ENCODE peak calls at places on chromosomes 16 and 17, in six cellular contexts. U is psoas muscle, J is tibial artery, V is GM23248, D is WERI-Rb-1, K is HCT116. N is an unnamed sample.

GRCh38 chr16:63613701-63614100 is 1508.2 kb downstream of the CDH11 start:
- DNase-seq in U (no peak), J (no peak), V (no peak), D (no peak), K (no peak), N (no peak)

GRCh38 chr16:19844945-19845641 is 39.6 kb downstream of the GPRC5B start:
- DNase-seq in U (no peak), J (no peak), V (peak), D (peak), K (no peak), N (no peak)

GRCh38 chr17:15377200-15377599 is 35.8 kb upstream of the TEKT3 start:
- DNase-seq in U (no peak), J (no peak), V (peak), D (no peak), K (no peak), N (no peak)

GRCh38 chr16:62545039-62545438 is 508.8 kb upstream of the CDH8 start:
- DNase-seq in U (no peak), J (no peak), V (no peak), D (no peak), K (no peak), N (no peak)

GRCh38 chr16:49382916-49383315 is 9.3 kb downstream of the C16orf78 start:
- DNase-seq in U (no peak), J (no peak), V (no peak), D (peak), K (peak), N (no peak)

GRCh38 chr16:54936979-54937672 is 6.5 kb downstream of the IRX5 start:
- DNase-seq in U (peak), J (no peak), V (peak), D (peak), K (no peak), N (peak)

GRCh38 chr16:77541131-77541530 is 106.3 kb upstream of the ADAMTS18 start:
- DNase-seq in U (no peak), J (no peak), V (no peak), D (no peak), K (no peak), N (no peak)

GRCh38 chr17:45233423-45233924 is 11.8 kb downstream of the FMNL1 start:
- DNase-seq in U (no peak), J (no peak), V (no peak), D (no peak), K (no peak), N (no peak)

GRCh38 chr17:34788696-34789095 is 172.6 kb downstream of the CCT6B start:
- DNase-seq in U (no peak), J (no peak), V (no peak), D (no peak), K (no peak), N (no peak)

GRCh38 chr17:48587276-48588073 is 2.6 kb downstream of the HOXB3 start:
- DNase-seq in U (no peak), J (no peak), V (no peak), D (peak), K (no peak), N (no peak)

GRCh38 chr17:55814377-55814776 is 63.5 kb downstream of the PCTP start:
- DNase-seq in U (no peak), J (no peak), V (no peak), D (no peak), K (no peak), N (no peak)

GRCh38 chr16:29307598-29308507 is 98.7 kb downstream of the NPIPB11 start:
- DNase-seq in U (no peak), J (peak), V (no peak), D (no peak), K (no peak), N (no peak)

GRCh38 chr17:37737971-37738370 is 6.9 kb downstream of the HNF1B start:
- DNase-seq in U (no peak), J (no peak), V (peak), D (no peak), K (no peak), N (no peak)

GRCh38 chr16:83501481-83501880 is 306.3 kb upstream of the HSBP1 start:
- DNase-seq in U (no peak), J (no peak), V (no peak), D (no peak), K (no peak), N (no peak)

GRCh38 chr17:34361478-34362061 is 1.5 kb downstream of the CCL1 start:
- DNase-seq in U (peak), J (peak), V (peak), D (peak), K (peak), N (peak)

GRCh38 chr17:30809867-30810266 is 14.6 kb downstream of the CRLF3 start:
- DNase-seq in U (no peak), J (no peak), V (no peak), D (no peak), K (no peak), N (no peak)

GRCh38 chr17:73145641-73146040 is 19.2 kb upstream of the SSTR2 start:
- DNase-seq in U (no peak), J (no peak), V (no peak), D (no peak), K (no peak), N (no peak)

GRCh38 chr16:55668337-55669281 is 12.8 kb downstream of the SLC6A2 start:
- DNase-seq in U (peak), J (no peak), V (peak), D (no peak), K (no peak), N (no peak)

GRCh38 chr16:52584921-52585320 is 38.0 kb upstream of the TOX3 start:
- DNase-seq in U (no peak), J (no peak), V (no peak), D (no peak), K (no peak), N (no peak)

GRCh38 chr17:22286337-22287041 is 594.2 kb downstream of the KCNJ18 start:
- DNase-seq in U (no peak), J (no peak), V (no peak), D (no peak), K (no peak), N (no peak)

GRCh38 chr17:40511136-40511535 is 9.7 kb upstream of the TNS4 start:
- DNase-seq in U (no peak), J (no peak), V (no peak), D (no peak), K (no peak), N (no peak)

GRCh38 chr16:82643136-82643535 is 16.4 kb downstream of the CDH13 start:
- DNase-seq in U (no peak), J (no peak), V (no peak), D (no peak), K (no peak), N (no peak)

GRCh38 chr16:86680137-86680536 is 101.8 kb downstream of the FOXL1 start:
- DNase-seq in U (no peak), J (no peak), V (peak), D (no peak), K (no peak), N (no peak)

GRCh38 chr16:79247386-79247785 is 353.2 kb downstream of the MAF start:
- DNase-seq in U (no peak), J (no peak), V (no peak), D (no peak), K (no peak), N (no peak)

DNA sequence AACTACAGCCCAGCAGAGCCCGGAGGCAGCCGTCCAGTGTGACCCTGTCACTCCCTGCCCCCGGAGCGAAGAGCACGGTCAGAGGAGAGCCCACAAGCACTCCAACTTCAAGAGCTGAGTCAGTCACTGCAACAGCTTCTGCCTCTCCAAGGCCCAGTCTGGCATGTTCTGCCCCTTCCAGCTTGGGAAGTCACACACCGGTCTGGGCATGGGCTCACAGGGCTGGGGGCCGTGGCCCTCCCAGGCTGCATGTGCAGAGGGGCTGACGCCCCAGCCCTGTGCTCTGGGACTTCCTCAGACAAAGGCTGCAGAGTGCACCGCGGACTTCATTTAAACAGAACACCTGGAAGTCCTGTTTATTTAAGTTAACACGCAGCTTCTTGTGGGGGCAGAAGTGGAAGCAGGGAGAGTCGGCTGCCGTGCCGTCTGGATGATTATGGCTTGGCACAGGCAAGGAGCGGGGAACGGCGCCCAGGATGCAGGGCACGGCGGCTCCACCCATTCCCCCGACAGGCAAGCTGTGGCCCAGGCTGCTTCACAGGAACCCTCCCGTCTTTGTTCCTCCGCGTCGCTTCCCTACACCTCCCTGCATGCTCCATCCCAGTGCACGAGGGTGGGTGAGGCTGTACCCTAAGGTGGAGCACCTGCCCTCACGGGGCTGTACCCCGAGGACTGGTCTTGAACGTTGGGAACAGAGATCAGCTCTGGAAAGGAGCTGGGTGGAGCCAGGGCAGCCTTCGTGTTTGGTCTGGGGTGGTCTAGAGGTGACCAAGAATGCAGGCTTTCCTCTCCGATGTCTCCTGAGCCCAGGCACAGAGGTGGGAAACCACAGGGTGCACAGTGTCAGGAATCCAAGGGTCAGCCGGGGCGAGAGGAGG is 68.8 kb upstream of the METRNL start:
- DNase-seq in U (no peak), J (no peak), V (peak), D (no peak), K (no peak), N (no peak)
- H3K27ac ChIP-seq in U (no peak), J (no peak), V (peak), D (no peak), K (no peak), N (no peak)

GRCh38 chr16:1152651-1153259 is at the start of gene CACNA1H:
- DNase-seq in U (no peak), J (no peak), V (peak), D (peak), K (no peak), N (no peak)
- H3K27ac ChIP-seq in U (no peak), J (peak), V (no peak), D (peak), K (peak), N (no peak)

GRCh38 chr17:50877838-50878237 is 11.7 kb upstream of the TOB1 start:
- DNase-seq in U (no peak), J (no peak), V (no peak), D (no peak), K (no peak), N (no peak)
- H3K27ac ChIP-seq in U (no peak), J (no peak), V (no peak), D (no peak), K (no peak), N (no peak)

GRCh38 chr16:74625500-74626350 is 18.8 kb upstream of the GLG1 start:
- DNase-seq in U (no peak), J (peak), V (no peak), D (no peak), K (no peak), N (no peak)
- H3K27ac ChIP-seq in U (no peak), J (no peak), V (no peak), D (no peak), K (no peak), N (no peak)

GRCh38 chr17:77745702-77746101 is 212.8 kb upstream of the TNRC6C start:
- DNase-seq in U (no peak), J (no peak), V (no peak), D (peak), K (no peak), N (no peak)

GRCh38 chr17:77746391-77746790 is 212.1 kb upstream of the TNRC6C start:
- DNase-seq in U (no peak), J (peak), V (no peak), D (peak), K (no peak), N (no peak)

GRCh38 chr17:77749316-77749715 is 209.2 kb upstream of the TNRC6C start:
- DNase-seq in U (no peak), J (peak), V (no peak), D (peak), K (no peak), N (no peak)

GRCh38 chr17:77748436-77748835 is 210.1 kb upstream of the TNRC6C start:
- DNase-seq in U (no peak), J (peak), V (no peak), D (no peak), K (no peak), N (no peak)

DNA sequence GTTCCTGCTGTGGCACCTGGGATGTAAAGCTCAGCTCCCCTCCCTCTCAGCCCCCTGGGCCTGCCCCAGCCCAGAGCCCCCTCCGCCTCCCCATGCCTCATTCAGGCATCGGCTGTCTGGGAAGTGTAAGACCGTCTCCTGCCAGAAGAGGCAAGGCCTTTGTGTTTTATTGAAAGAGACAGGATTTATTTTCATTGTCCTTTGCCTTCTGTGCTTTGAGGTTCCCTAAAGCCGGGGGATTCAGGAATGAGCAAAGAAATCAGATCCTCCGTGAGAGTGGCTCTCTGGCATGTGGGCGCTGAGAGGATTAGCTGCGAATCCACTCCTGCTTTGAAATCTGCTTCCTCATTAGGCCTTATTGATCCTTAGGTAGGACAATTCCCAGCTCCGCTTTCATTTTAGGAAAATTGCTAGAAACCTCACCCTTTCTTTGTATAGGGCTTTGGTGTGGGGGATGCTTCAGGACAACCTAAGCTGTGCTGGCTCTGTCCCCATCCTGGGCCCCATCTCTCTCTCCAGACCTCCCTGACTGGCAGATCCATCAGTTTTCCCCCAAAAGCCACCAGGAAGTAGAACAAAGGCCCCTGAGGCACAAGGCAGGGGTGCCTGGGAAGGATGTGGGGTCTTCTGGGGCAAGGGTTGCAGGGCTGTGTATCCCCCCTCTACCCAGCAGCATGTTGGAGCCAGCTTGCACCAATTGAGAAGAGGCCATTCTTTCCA is 211.4 kb upstream of the TNRC6C start:
- DNase-seq in U (no peak), J (peak), V (no peak), D (peak), K (no peak), N (no peak)
- H3K27ac ChIP-seq in U (no peak), J (no peak), V (no peak), D (peak), K (no peak), N (no peak)

GRCh38 chr17:9810100-9810949 is 11.6 kb downstream of the GSG1L2 start:
- DNase-seq in U (no peak), J (no peak), V (no peak), D (no peak), K (no peak), N (no peak)

GRCh38 chr17:9802701-9803100 is 11.3 kb upstream of the DHRS7C start:
- DNase-seq in U (no peak), J (no peak), V (no peak), D (no peak), K (no peak), N (no peak)

GRCh38 chr17:9809409-9809808 is 12.5 kb downstream of the GSG1L2 start:
- DNase-seq in U (no peak), J (no peak), V (no peak), D (no peak), K (no peak), N (no peak)

GRCh38 chr17:9805769-9806168 is 14.4 kb upstream of the DHRS7C start:
- DNase-seq in U (no peak), J (no peak), V (no peak), D (no peak), K (no peak), N (no peak)

GRCh38 chr17:9806709-9807108 is 15.2 kb downstream of the GSG1L2 start:
- DNase-seq in U (no peak), J (no peak), V (no peak), D (no peak), K (no peak), N (no peak)
- H3K27ac ChIP-seq in U (no peak), J (no peak), V (no peak), D (no peak), K (no peak), N (no peak)

DNA sequence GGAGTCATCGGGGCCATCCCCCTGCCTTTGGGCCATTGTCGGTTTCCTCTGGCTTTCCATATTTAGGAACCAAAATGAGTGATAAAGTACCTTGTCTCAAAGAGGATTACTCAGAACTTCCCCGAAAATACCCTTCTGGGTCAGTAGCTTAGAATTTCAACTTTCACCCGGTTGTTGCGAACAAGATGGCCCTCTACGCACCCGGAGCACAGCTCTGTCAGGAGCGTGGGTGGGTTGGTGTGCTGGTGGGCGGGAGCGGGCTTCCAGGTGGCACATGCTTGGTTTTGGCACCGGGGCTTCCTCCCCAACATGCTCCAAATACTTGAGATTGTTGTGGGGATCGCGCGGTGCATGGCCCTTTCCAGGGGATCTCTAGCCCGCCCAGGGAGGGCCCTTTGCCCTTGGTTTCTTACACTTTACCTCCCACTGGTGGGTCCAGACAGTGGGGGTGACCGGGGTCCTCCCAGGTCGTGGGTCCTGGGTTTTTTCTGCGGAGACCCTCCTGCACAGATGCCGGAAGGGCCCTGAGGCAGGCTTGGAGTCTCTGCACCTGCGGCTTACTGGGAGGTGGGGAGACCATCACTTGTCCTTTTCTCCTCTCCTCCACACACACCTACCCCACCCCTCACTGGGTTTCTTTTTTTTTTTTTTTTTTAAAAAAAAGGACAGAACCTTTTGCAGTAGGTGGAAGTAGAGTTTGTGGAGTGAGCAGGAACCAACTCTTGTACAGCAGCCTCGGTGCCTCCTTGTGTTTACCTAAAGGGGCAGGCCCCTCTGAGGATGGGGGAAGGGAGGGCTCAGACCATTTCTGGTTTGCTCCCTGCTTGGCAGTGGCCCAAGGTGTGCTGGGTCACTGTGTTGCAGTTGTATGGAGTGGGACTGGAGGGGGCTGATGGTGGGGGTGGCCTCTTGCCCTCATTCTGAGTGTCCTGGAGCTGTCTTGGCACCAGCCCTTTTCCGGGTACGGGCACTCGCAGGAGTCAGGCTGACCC is 142.1 kb downstream of the SEC14L1 start:
- DNase-seq in U (no peak), J (no peak), V (peak), D (no peak), K (no peak), N (no peak)
- H3K27ac ChIP-seq in U (peak), J (no peak), V (no peak), D (peak), K (peak), N (no peak)

GRCh38 chr17:78214016-78214705 is at the start of gene BIRC5:
- DNase-seq in U (peak), J (peak), V (peak), D (peak), K (peak), N (peak)

GRCh38 chr17:78210111-78210510 is 3.9 kb upstream of the BIRC5 start:
- DNase-seq in U (no peak), J (no peak), V (no peak), D (no peak), K (no peak), N (no peak)

GRCh38 chr17:78219396-78220150 is 5.5 kb downstream of the BIRC5 start:
- DNase-seq in U (no peak), J (no peak), V (no peak), D (no peak), K (no peak), N (no peak)

GRCh38 chr17:78211032-78211431 is 3.0 kb upstream of the BIRC5 start:
- DNase-seq in U (no peak), J (no peak), V (no peak), D (no peak), K (no peak), N (no peak)

DNA sequence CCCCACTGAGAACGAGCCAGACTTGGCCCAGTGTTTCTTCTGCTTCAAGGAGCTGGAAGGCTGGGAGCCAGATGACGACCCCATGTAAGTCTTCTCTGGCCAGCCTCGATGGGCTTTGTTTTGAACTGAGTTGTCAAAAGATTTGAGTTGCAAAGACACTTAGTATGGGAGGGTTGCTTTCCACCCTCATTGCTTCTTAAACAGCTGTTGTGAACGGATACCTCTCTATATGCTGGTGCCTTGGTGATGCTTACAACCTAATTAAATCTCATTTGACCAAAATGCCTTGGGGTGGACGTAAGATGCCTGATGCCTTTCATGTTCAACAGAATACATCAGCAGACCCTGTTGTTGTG is 631 bp downstream of the BIRC5 start:
- DNase-seq in U (no peak), J (no peak), V (no peak), D (no peak), K (no peak), N (no peak)
- H3K27ac ChIP-seq in U (no peak), J (no peak), V (peak), D (peak), K (peak), N (no peak)